ENCODE peak calls at places on chromosomes 11 and 22, in seven cellular contexts. One of them, this sample, is unnamed.

GRCh38 chr22:41603873-41604332 is 14.3 kb upstream of the PMM1 start:
- DNase-seq in HEK293T: no peak
- DNase-seq in GM12865: peak; percentile 91
- DNase-seq in posterior vena cava: peak; percentile 5
- DNase-seq in H4: peak; percentile 39
- DNase-seq in amniotic stem cell: no peak
- DNase-seq in A549: no peak
- DNase-seq in this sample: no peak

GRCh38 chr22:46320716-46321386 is 14.7 kb upstream of the TRMU start:
- DNase-seq in HEK293T: no peak
- DNase-seq in GM12865: no peak
- DNase-seq in posterior vena cava: no peak
- DNase-seq in H4: no peak
- DNase-seq in amniotic stem cell: no peak
- DNase-seq in A549: no peak
- DNase-seq in this sample: no peak

GRCh38 chr22:38345782-38346181 is 28.5 kb upstream of the CSNK1E start:
- DNase-seq in HEK293T: no peak
- DNase-seq in GM12865: no peak
- DNase-seq in posterior vena cava: peak; percentile 45
- DNase-seq in H4: no peak
- DNase-seq in amniotic stem cell: no peak
- DNase-seq in A549: no peak
- DNase-seq in this sample: no peak

GRCh38 chr11:94768602-94769511 is 701 bp downstream of the AMOTL1 start:
- DNase-seq in HEK293T: no peak
- DNase-seq in GM12865: no peak
- DNase-seq in posterior vena cava: peak; percentile 86
- DNase-seq in H4: no peak
- DNase-seq in amniotic stem cell: no peak
- DNase-seq in A549: no peak
- DNase-seq in this sample: peak; percentile 57

GRCh38 chr11:123702137-123702536 is 39.3 kb downstream of the ZNF202 start:
- DNase-seq in HEK293T: no peak
- DNase-seq in GM12865: peak; percentile 24
- DNase-seq in posterior vena cava: no peak
- DNase-seq in H4: peak; percentile 19
- DNase-seq in amniotic stem cell: no peak
- DNase-seq in A549: no peak
- DNase-seq in this sample: no peak

GRCh38 chr11:30984442-30984816 is 385.1 kb downstream of the DCDC1 start:
- DNase-seq in HEK293T: no peak
- DNase-seq in GM12865: no peak
- DNase-seq in posterior vena cava: no peak
- DNase-seq in H4: peak; percentile 29
- DNase-seq in amniotic stem cell: no peak
- DNase-seq in A549: peak; percentile 25
- DNase-seq in this sample: no peak

GRCh38 chr11:69253028-69253427 is 40.9 kb upstream of the MYEOV start:
- DNase-seq in HEK293T: no peak
- DNase-seq in GM12865: no peak
- DNase-seq in posterior vena cava: no peak
- DNase-seq in H4: no peak
- DNase-seq in amniotic stem cell: no peak
- DNase-seq in A549: no peak
- DNase-seq in this sample: no peak

GRCh38 chr11:1832989-1833365 is 1.8 kb upstream of the SYT8 start:
- DNase-seq in HEK293T: no peak
- DNase-seq in GM12865: no peak
- DNase-seq in posterior vena cava: no peak
- DNase-seq in H4: no peak
- DNase-seq in amniotic stem cell: no peak
- DNase-seq in A549: no peak
- DNase-seq in this sample: no peak

GRCh38 chr11:120773501-120774031 is 250.3 kb upstream of the TBCEL start:
- DNase-seq in HEK293T: no peak
- DNase-seq in GM12865: peak; percentile 84
- DNase-seq in posterior vena cava: no peak
- DNase-seq in H4: peak; percentile 59
- DNase-seq in amniotic stem cell: no peak
- DNase-seq in A549: no peak
- DNase-seq in this sample: no peak

GRCh38 chr11:9797300-9797699 is 133.4 kb downstream of the SWAP70 start:
- DNase-seq in HEK293T: no peak
- DNase-seq in GM12865: no peak
- DNase-seq in posterior vena cava: no peak
- DNase-seq in H4: no peak
- DNase-seq in amniotic stem cell: no peak
- DNase-seq in A549: no peak
- DNase-seq in this sample: no peak

GRCh38 chr11:96328395-96329010 is 14.5 kb downstream of the MAML2 start:
- DNase-seq in HEK293T: no peak
- DNase-seq in GM12865: no peak
- DNase-seq in posterior vena cava: no peak
- DNase-seq in H4: no peak
- DNase-seq in amniotic stem cell: no peak
- DNase-seq in A549: no peak
- DNase-seq in this sample: no peak

GRCh38 chr11:12768731-12769673 is 94.8 kb downstream of the TEAD1 start:
- DNase-seq in HEK293T: no peak
- DNase-seq in GM12865: peak; percentile 74
- DNase-seq in posterior vena cava: no peak
- DNase-seq in H4: no peak
- DNase-seq in amniotic stem cell: no peak
- DNase-seq in A549: no peak
- DNase-seq in this sample: no peak

GRCh38 chr11:43515090-43515489 is 156.4 kb downstream of the TTC17 start:
- DNase-seq in HEK293T: peak; percentile 37
- DNase-seq in GM12865: peak; percentile 16
- DNase-seq in posterior vena cava: no peak
- DNase-seq in H4: no peak
- DNase-seq in amniotic stem cell: no peak
- DNase-seq in A549: no peak
- DNase-seq in this sample: peak; percentile 24

GRCh38 chr11:2751523-2752203 is 51.9 kb upstream of the KCNQ1OT1 start:
- DNase-seq in HEK293T: no peak
- DNase-seq in GM12865: no peak
- DNase-seq in posterior vena cava: peak; percentile 73
- DNase-seq in H4: no peak
- DNase-seq in amniotic stem cell: no peak
- DNase-seq in A549: no peak
- DNase-seq in this sample: no peak

GRCh38 chr11:46281374-46281831 is 3.9 kb downstream of the CREB3L1 start:
- DNase-seq in HEK293T: no peak
- DNase-seq in GM12865: no peak
- DNase-seq in posterior vena cava: no peak
- DNase-seq in H4: no peak
- DNase-seq in amniotic stem cell: no peak
- DNase-seq in A549: no peak
- DNase-seq in this sample: peak; percentile 12

GRCh38 chr22:21447694-21448402 is 19.3 kb upstream of the TMEM191C start:
- DNase-seq in HEK293T: peak; percentile 69
- DNase-seq in GM12865: no peak
- DNase-seq in posterior vena cava: peak; percentile 57
- DNase-seq in H4: no peak
- DNase-seq in amniotic stem cell: no peak
- DNase-seq in A549: no peak
- DNase-seq in this sample: peak; percentile 10